ENCODE peak calls at places on chromosomes 4 and X, in five cellular contexts. One of them, this sample, is unnamed.

GRCh38 chr4:165325732-165326512 is 1.5 kb upstream of the MSMO1 start:
- DNase-seq in suprapubic skin: no peak
- DNase-seq in AG04449: peak; percentile 46
- DNase-seq in cardiac muscle cell: peak; percentile 88
- DNase-seq in AG10803: peak; percentile 80
- DNase-seq in this sample: peak; percentile 39

GRCh38 chr4:184807797-184808718 is 17.7 kb downstream of the ACSL1 start:
- DNase-seq in suprapubic skin: peak; percentile 75
- DNase-seq in AG04449: no peak
- DNase-seq in cardiac muscle cell: peak; percentile 52
- DNase-seq in AG10803: peak; percentile 54
- DNase-seq in this sample: no peak

GRCh38 chr4:100168521-100168920 is 21.7 kb downstream of the DDIT4L start:
- DNase-seq in suprapubic skin: no peak
- DNase-seq in AG04449: no peak
- DNase-seq in cardiac muscle cell: peak; percentile 17
- DNase-seq in AG10803: peak; percentile 68
- DNase-seq in this sample: peak; percentile 32

GRCh38 chrX:136192839-136193414 is 45.6 kb downstream of the FHL1 start:
- DNase-seq in suprapubic skin: no peak
- DNase-seq in AG04449: no peak
- DNase-seq in cardiac muscle cell: peak; percentile 50
- DNase-seq in AG10803: peak; percentile 51
- DNase-seq in this sample: no peak

GRCh38 chr4:186192068-186192751 is 843 bp downstream of the CYP4V2 start:
- DNase-seq in suprapubic skin: no peak
- DNase-seq in AG04449: no peak
- DNase-seq in cardiac muscle cell: peak; percentile 55
- DNase-seq in AG10803: peak; percentile 53
- DNase-seq in this sample: no peak

GRCh38 chr4:187606581-187606980 is 389.0 kb upstream of the ZFP42 start:
- DNase-seq in suprapubic skin: no peak
- DNase-seq in AG04449: no peak
- DNase-seq in cardiac muscle cell: peak; percentile 72
- DNase-seq in AG10803: peak; percentile 69
- DNase-seq in this sample: no peak

GRCh38 chr4:85659626-85660213 is 184.8 kb downstream of the ARHGAP24 start:
- DNase-seq in suprapubic skin: no peak
- DNase-seq in AG04449: no peak
- DNase-seq in cardiac muscle cell: no peak
- DNase-seq in AG10803: no peak
- DNase-seq in this sample: no peak

GRCh38 chr4:2931765-2932560 is 31.2 kb downstream of the NOP14 start:
- DNase-seq in suprapubic skin: peak; percentile 85
- DNase-seq in AG04449: no peak
- DNase-seq in cardiac muscle cell: no peak
- DNase-seq in AG10803: no peak
- DNase-seq in this sample: no peak

GRCh38 chr4:182688081-182688480 is 229.1 kb downstream of the DCTD start:
- DNase-seq in suprapubic skin: no peak
- DNase-seq in AG04449: no peak
- DNase-seq in cardiac muscle cell: no peak
- DNase-seq in AG10803: no peak
- DNase-seq in this sample: no peak

GRCh38 chr4:108114503-108114902 is 54.2 kb downstream of the LEF1 start:
- DNase-seq in suprapubic skin: no peak
- DNase-seq in AG04449: no peak
- DNase-seq in cardiac muscle cell: no peak
- DNase-seq in AG10803: no peak
- DNase-seq in this sample: no peak

GRCh38 chrX:45515262-45516215 is 314.9 kb upstream of the DIPK2B start:
- DNase-seq in suprapubic skin: peak; percentile 79
- DNase-seq in AG04449: peak; percentile 74
- DNase-seq in cardiac muscle cell: peak; percentile 87
- DNase-seq in AG10803: peak; percentile 96
- DNase-seq in this sample: peak; percentile 87

GRCh38 chrX:133269168-133269567 is 51.0 kb upstream of the TFDP3 start:
- DNase-seq in suprapubic skin: no peak
- DNase-seq in AG04449: no peak
- DNase-seq in cardiac muscle cell: no peak
- DNase-seq in AG10803: no peak
- DNase-seq in this sample: no peak

GRCh38 chr4:24226018-24226417 is 336.2 kb upstream of the PPARGC1A start:
- DNase-seq in suprapubic skin: no peak
- DNase-seq in AG04449: no peak
- DNase-seq in cardiac muscle cell: no peak
- DNase-seq in AG10803: peak; percentile 58
- DNase-seq in this sample: no peak

GRCh38 chrX:42751573-42751972 is 26.4 kb downstream of the PPP1R2C start:
- DNase-seq in suprapubic skin: no peak
- DNase-seq in AG04449: no peak
- DNase-seq in cardiac muscle cell: peak; percentile 51
- DNase-seq in AG10803: peak; percentile 51
- DNase-seq in this sample: no peak

GRCh38 chr4:6695660-6696581 is 2.2 kb downstream of the S100P start:
- DNase-seq in suprapubic skin: no peak
- DNase-seq in AG04449: no peak
- DNase-seq in cardiac muscle cell: no peak
- DNase-seq in AG10803: no peak
- DNase-seq in this sample: no peak

GRCh38 chr4:173410106-173410505 is 11.2 kb upstream of the SCRG1 start:
- DNase-seq in suprapubic skin: no peak
- DNase-seq in AG04449: no peak
- DNase-seq in cardiac muscle cell: no peak
- DNase-seq in AG10803: no peak
- DNase-seq in this sample: no peak

GRCh38 chrX:118847676-118848075 is 24.1 kb downstream of the ZCCHC12 start:
- DNase-seq in suprapubic skin: no peak
- DNase-seq in AG04449: no peak
- DNase-seq in cardiac muscle cell: peak; percentile 68
- DNase-seq in AG10803: peak; percentile 41
- DNase-seq in this sample: peak; percentile 7

GRCh38 chrX:26651755-26652154 is 435.8 kb downstream of the MAGEB5 start:
- DNase-seq in suprapubic skin: no peak
- DNase-seq in AG04449: no peak
- DNase-seq in cardiac muscle cell: no peak
- DNase-seq in AG10803: no peak
- DNase-seq in this sample: no peak

GRCh38 chr4:81715335-81715734 is 243.6 kb upstream of the RASGEF1B start:
- DNase-seq in suprapubic skin: no peak
- DNase-seq in AG04449: no peak
- DNase-seq in cardiac muscle cell: no peak
- DNase-seq in AG10803: no peak
- DNase-seq in this sample: no peak

GRCh38 chr4:41665808-41666207 is 82.7 kb downstream of the PHOX2B start:
- DNase-seq in suprapubic skin: no peak
- DNase-seq in AG04449: no peak
- DNase-seq in cardiac muscle cell: no peak
- DNase-seq in AG10803: no peak
- DNase-seq in this sample: no peak

GRCh38 chrX:35149517-35149916 is 206.9 kb downstream of the FAM47B start:
- DNase-seq in suprapubic skin: no peak
- DNase-seq in AG04449: no peak
- DNase-seq in cardiac muscle cell: no peak
- DNase-seq in AG10803: no peak
- DNase-seq in this sample: no peak

GRCh38 chrX:77704881-77705280 is 81.1 kb downstream of the ATRX start:
- DNase-seq in suprapubic skin: no peak
- DNase-seq in AG04449: no peak
- DNase-seq in cardiac muscle cell: no peak
- DNase-seq in AG10803: no peak
- DNase-seq in this sample: no peak

GRCh38 chr4:8297141-8297601 is 27.6 kb downstream of the HTRA3 start:
- DNase-seq in suprapubic skin: no peak
- DNase-seq in AG04449: no peak
- DNase-seq in cardiac muscle cell: no peak
- DNase-seq in AG10803: no peak
- DNase-seq in this sample: no peak

GRCh38 chr4:108398326-108398725 is 222.1 kb upstream of the RPL34 start:
- DNase-seq in suprapubic skin: no peak
- DNase-seq in AG04449: no peak
- DNase-seq in cardiac muscle cell: no peak
- DNase-seq in AG10803: no peak
- DNase-seq in this sample: no peak

GRCh38 chrX:53452812-53453211 is 18.6 kb upstream of the HSD17B10 start:
- DNase-seq in suprapubic skin: no peak
- DNase-seq in AG04449: no peak
- DNase-seq in cardiac muscle cell: no peak
- DNase-seq in AG10803: no peak
- DNase-seq in this sample: no peak

GRCh38 chrX:53930513-53931380 is 113.5 kb downstream of the PHF8 start:
- DNase-seq in suprapubic skin: no peak
- DNase-seq in AG04449: no peak
- DNase-seq in cardiac muscle cell: peak; percentile 84
- DNase-seq in AG10803: peak; percentile 42
- DNase-seq in this sample: no peak

GRCh38 chr4:140642674-140643437 is 74.1 kb upstream of the UCP1 start:
- DNase-seq in suprapubic skin: no peak
- DNase-seq in AG04449: no peak
- DNase-seq in cardiac muscle cell: no peak
- DNase-seq in AG10803: no peak
- DNase-seq in this sample: no peak

GRCh38 chr4:7371122-7371941 is 63.4 kb downstream of the PSAPL1 start:
- DNase-seq in suprapubic skin: no peak
- DNase-seq in AG04449: no peak
- DNase-seq in cardiac muscle cell: peak; percentile 50
- DNase-seq in AG10803: peak; percentile 17
- DNase-seq in this sample: no peak

GRCh38 chr4:105909699-105910340 is 14.5 kb downstream of the NPNT start:
- DNase-seq in suprapubic skin: no peak
- DNase-seq in AG04449: no peak
- DNase-seq in cardiac muscle cell: no peak
- DNase-seq in AG10803: no peak
- DNase-seq in this sample: no peak

GRCh38 chr4:102862016-102862415 is 6.8 kb upstream of the CISD2 start:
- DNase-seq in suprapubic skin: no peak
- DNase-seq in AG04449: no peak
- DNase-seq in cardiac muscle cell: no peak
- DNase-seq in AG10803: no peak
- DNase-seq in this sample: no peak

GRCh38 chrX:29940750-29941149 is 274.6 kb upstream of the MAGEB2 start:
- DNase-seq in suprapubic skin: no peak
- DNase-seq in AG04449: no peak
- DNase-seq in cardiac muscle cell: no peak
- DNase-seq in AG10803: no peak
- DNase-seq in this sample: no peak

GRCh38 chrX:632391-633042 is 1.9 kb downstream of the SHOX start:
- DNase-seq in suprapubic skin: no peak
- DNase-seq in AG04449: no peak
- DNase-seq in cardiac muscle cell: no peak
- DNase-seq in AG10803: no peak
- DNase-seq in this sample: no peak

GRCh38 chr4:169768385-169768784 is 10.6 kb upstream of the HPF1 start:
- DNase-seq in suprapubic skin: no peak
- DNase-seq in AG04449: no peak
- DNase-seq in cardiac muscle cell: no peak
- DNase-seq in AG10803: no peak
- DNase-seq in this sample: no peak

DNA sequence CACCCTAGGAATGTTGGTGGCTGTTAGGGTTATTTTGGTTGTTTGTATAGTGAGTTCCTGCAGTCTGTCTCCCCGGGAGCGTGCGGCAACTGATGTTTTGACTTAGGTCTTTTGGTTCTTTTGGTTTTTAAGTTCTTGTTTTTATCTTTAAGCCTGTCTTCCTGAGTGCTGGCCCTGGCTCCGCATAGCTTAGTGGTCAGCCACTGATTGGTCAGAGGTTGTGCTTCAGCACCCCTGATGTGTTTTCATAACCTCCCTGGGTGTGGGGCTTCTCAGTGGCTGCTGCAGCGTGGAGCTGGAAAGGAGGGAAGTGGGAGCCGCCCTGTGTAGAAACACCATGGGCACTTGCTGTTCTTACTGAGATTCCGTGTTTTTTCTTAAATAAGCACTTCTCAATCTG is 5.1 kb downstream of the PIGG start:
- DNase-seq in suprapubic skin: no peak
- DNase-seq in AG04449: no peak
- DNase-seq in cardiac muscle cell: peak; percentile 30
- DNase-seq in AG10803: no peak
- DNase-seq in this sample: no peak
- TF ChIP-seq CTCF in suprapubic skin: no peak
- TF ChIP-seq CTCF in AG04449: no peak
- TF ChIP-seq CTCF in cardiac muscle cell: no peak
- TF ChIP-seq CTCF in AG10803: no peak
- TF ChIP-seq CTCF in this sample: no peak

DNA sequence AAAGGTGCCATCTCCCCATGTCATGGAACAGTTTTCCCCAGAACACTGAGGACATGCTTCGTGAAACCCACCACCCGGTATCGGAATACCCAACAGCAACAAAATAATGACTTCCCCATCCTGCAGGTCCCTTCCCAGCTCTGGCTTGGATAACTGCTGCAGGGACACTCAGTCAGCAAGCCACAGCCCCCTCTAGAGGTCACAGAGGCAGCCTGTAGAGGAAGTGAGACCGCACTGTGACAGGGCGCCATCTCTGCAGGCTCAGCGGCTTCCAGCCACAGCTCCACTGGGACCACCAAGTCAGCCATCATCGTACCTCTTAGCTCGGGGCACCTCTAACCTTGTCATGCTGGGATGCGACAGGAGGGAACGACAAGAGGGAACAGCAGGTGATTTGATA is 315.9 kb downstream of the LDB2 start:
- DNase-seq in suprapubic skin: no peak
- DNase-seq in AG04449: no peak
- DNase-seq in cardiac muscle cell: no peak
- DNase-seq in AG10803: no peak
- DNase-seq in this sample: no peak
- TF ChIP-seq CTCF in suprapubic skin: no peak
- TF ChIP-seq CTCF in AG04449: no peak
- TF ChIP-seq CTCF in cardiac muscle cell: peak; percentile 12
- TF ChIP-seq CTCF in AG10803: no peak
- TF ChIP-seq CTCF in this sample: peak; percentile 5

GRCh38 chr4:180449395-180449956 is 1793.7 kb upstream of the TENM3 start:
- DNase-seq in suprapubic skin: no peak
- DNase-seq in AG04449: no peak
- DNase-seq in cardiac muscle cell: peak; percentile 2
- DNase-seq in AG10803: no peak
- DNase-seq in this sample: no peak
- TF ChIP-seq CTCF in suprapubic skin: peak; percentile 6
- TF ChIP-seq CTCF in AG04449: no peak
- TF ChIP-seq CTCF in cardiac muscle cell: no peak
- TF ChIP-seq CTCF in AG10803: no peak
- TF ChIP-seq CTCF in this sample: peak; percentile 15

DNA sequence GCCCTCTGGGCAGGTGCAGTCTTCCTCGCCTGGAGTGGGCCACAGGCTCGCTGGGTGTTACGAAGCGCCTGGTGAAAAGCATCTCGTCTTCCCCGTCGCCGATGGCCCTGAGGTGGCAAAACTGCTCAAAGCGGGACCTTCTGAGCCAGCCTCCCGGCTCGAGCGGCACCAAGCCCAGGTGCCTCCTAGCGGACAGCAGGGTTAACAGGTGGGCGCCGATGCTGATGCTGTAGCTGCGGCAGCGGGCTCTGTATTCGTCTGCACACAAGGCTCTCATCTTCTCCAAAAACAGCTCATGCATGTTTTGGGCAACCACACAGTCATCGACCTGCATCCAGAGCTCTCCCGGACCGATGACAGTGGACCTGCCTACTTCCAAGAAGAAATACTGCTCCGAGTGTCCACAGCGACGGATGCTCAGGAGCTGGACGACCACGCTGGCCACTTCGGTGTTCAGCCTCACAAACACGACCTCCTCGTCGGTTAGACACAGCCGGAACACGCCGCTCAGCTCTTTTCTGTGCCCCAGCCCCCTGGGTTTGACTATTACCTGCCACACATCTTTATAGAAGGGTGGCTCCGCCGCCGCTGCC is 1.2 kb downstream of the IRS4 start:
- DNase-seq in suprapubic skin: no peak
- DNase-seq in AG04449: no peak
- DNase-seq in cardiac muscle cell: no peak
- DNase-seq in AG10803: no peak
- DNase-seq in this sample: no peak
- TF ChIP-seq CTCF in suprapubic skin: no peak
- TF ChIP-seq CTCF in AG04449: no peak
- TF ChIP-seq CTCF in cardiac muscle cell: no peak
- TF ChIP-seq CTCF in AG10803: no peak
- TF ChIP-seq CTCF in this sample: no peak